ENCODE peak calls at places on chromosomes 6 and 20, in five cellular contexts. Y is Right ventricle myocardium inferior; N is activated CD4-positive, CD25-positive, alpha-beta regulatory T cell; Q is breast epithelium; K is ovary. B is an unnamed sample.
A peak's percentile ranks its signal among the peaks of the same experiment; 100 is the strongest.

GRCh38 chr6:141634269-141634668 is 498.5 kb upstream of the GJE1 start:
- DNase-seq in Y (no peak), N (no peak), Q (no peak), K (no peak), B (no peak)

GRCh38 chr20:41538810-41539596 is 79.2 kb downstream of the CHD6 start:
- DNase-seq in Y (no peak), N (no peak), Q (no peak), K (no peak), B (no peak)

GRCh38 chr6:37433657-37434271 is 743 bp downstream of the CMTR1 start:
- DNase-seq in Y (no peak), N (peak; percentile 16), Q (peak; percentile 18), K (no peak), B (no peak)

GRCh38 chr20:9225879-9226278 is 157.0 kb downstream of the PLCB4 start:
- DNase-seq in Y (no peak), N (no peak), Q (no peak), K (no peak), B (no peak)

GRCh38 chr6:100968934-100969333 is 87.8 kb upstream of the ASCC3 start:
- DNase-seq in Y (no peak), N (no peak), Q (no peak), K (no peak), B (no peak)

GRCh38 chr6:79168695-79168980 is 65.8 kb downstream of the HMGN3 start:
- DNase-seq in Y (no peak), N (no peak), Q (no peak), K (no peak), B (no peak)

GRCh38 chr6:65671922-65672321 is 35.1 kb downstream of the EYS start:
- DNase-seq in Y (no peak), N (no peak), Q (no peak), K (no peak), B (no peak)

GRCh38 chr20:6976096-6976495 is 208.6 kb downstream of the BMP2 start:
- DNase-seq in Y (no peak), N (no peak), Q (no peak), K (no peak), B (no peak)

GRCh38 chr6:114445846-114446245 is 103.0 kb upstream of the HS3ST5 start:
- DNase-seq in Y (no peak), N (no peak), Q (no peak), K (no peak), B (no peak)

GRCh38 chr20:63093966-63094766 is 87.4 kb upstream of the BHLHE23 start:
- DNase-seq in Y (peak; percentile 31), N (no peak), Q (no peak), K (peak; percentile 4), B (no peak)

GRCh38 chr6:55578537-55579363 is at the start of gene HMGCLL1:
- DNase-seq in Y (peak; percentile 75), N (no peak), Q (peak; percentile 19), K (no peak), B (peak; percentile 3)

GRCh38 chr6:26422329-26422728 is 18.0 kb upstream of the BTN3A3 start:
- DNase-seq in Y (no peak), N (no peak), Q (no peak), K (no peak), B (no peak)